ENCODE peak calls at places on chromosomes 6 and 20, in nine cellular contexts. Y is mesenteric fat pad; T is hippocampal formation; H is B cell; S is A172; I is activated T-cell treated with anti-CD3 and anti-CD28 coated beads for 1 hour; Q is GM19239; O is AG08395; J is activated T-helper 1 cell treated with anti-CD3 and anti-CD28 coated beads, Interleukin-12 subunit alpha, Interleukin-12 subunit beta, Interleukin-2, Interleukin-4 antibody, amounts not matched to agents 30 ng/mL and 10 ng/mL and 1 ng/mL, durations not matched to agents 14 hours and 24 hours and 36 hours. N is an unnamed sample.

GRCh38 chr6:6569043-6569442 is 19.5 kb upstream of the LY86 start:
- DNase-seq in I (no peak), O (no peak), Q (no peak), J (no peak), Y (no peak), H (no peak), T (no peak), S (no peak), N (no peak)

GRCh38 chr20:62832212-62832922 is 15.5 kb downstream of the COL9A3 start:
- DNase-seq in H (peak), T (no peak), I (no peak), Y (no peak), Q (peak), S (no peak), J (peak), O (no peak), N (peak)

GRCh38 chr6:82419088-82419720 is 55.6 kb downstream of the TPBG start:
- DNase-seq in T (no peak), S (no peak), I (no peak), J (no peak), O (peak), Y (no peak), Q (no peak), H (no peak), N (no peak)

GRCh38 chr20:50270569-50270968 is 79.9 kb downstream of the CEBPB start:
- DNase-seq in O (no peak), Y (no peak), H (no peak), T (peak), S (no peak), J (no peak), Q (no peak), I (no peak), N (no peak)

GRCh38 chr6:152309648-152310047 is 327.5 kb downstream of the SYNE1 start:
- DNase-seq in Y (no peak), Q (no peak), S (peak), H (no peak), J (peak), T (no peak), I (peak), O (no peak), N (peak)

GRCh38 chr20:2140561-2140960 is 38.9 kb downstream of the STK35 start:
- DNase-seq in S (peak), T (no peak), J (no peak), H (no peak), Y (no peak), I (no peak), O (peak), Q (no peak), N (no peak)

GRCh38 chr20:59087829-59088433 is 45.3 kb upstream of the PRELID3B start:
- DNase-seq in J (peak), H (peak), O (peak), T (peak), Y (no peak), Q (peak), I (peak), S (peak), N (peak)

GRCh38 chr6:41193171-41193734 is 7.7 kb downstream of the TREML2 start:
- DNase-seq in T (no peak), Q (no peak), O (no peak), Y (no peak), H (no peak), I (no peak), J (no peak), S (no peak), N (no peak)

GRCh38 chr20:4147319-4147718 is 132.0 kb upstream of the RNF24 start:
- DNase-seq in Y (no peak), H (no peak), I (no peak), Q (no peak), J (no peak), O (no peak), S (no peak), T (no peak), N (peak)

GRCh38 chr20:63100926-63101699 is 94.3 kb upstream of the BHLHE23 start:
- DNase-seq in I (no peak), J (no peak), O (no peak), Q (no peak), H (no peak), Y (peak), T (no peak), S (no peak), N (no peak)

GRCh38 chr6:148971027-148971927 is 224.4 kb downstream of the UST start:
- DNase-seq in I (no peak), S (no peak), Q (no peak), J (no peak), T (no peak), O (peak), Y (no peak), H (no peak), N (peak)

N was measured in PC-3.